ENCODE peak calls at places on chromosomes 5 and 9, in nine cellular contexts. One of them, this sample, is unnamed.

GRCh38 chr5:159133041-159133741 is 33.5 kb upstream of the EBF1 start:
- DNase-seq in upper lobe of right lung: no peak
- DNase-seq in adrenal gland: peak; percentile 29
- DNase-seq in CD8-positive, alpha-beta T cell: no peak
- DNase-seq in heart right ventricle: peak; percentile 16
- DNase-seq in ovary: peak; percentile 32
- DNase-seq in HepG2: peak; percentile 27
- DNase-seq in lower leg skin: peak; percentile 32
- DNase-seq in fibroblast of lung: peak; percentile 87
- DNase-seq in this sample: no peak

GRCh38 chr9:93205045-93205768 is 21.3 kb downstream of the WNK2 start:
- DNase-seq in upper lobe of right lung: peak; percentile 64
- DNase-seq in adrenal gland: peak; percentile 11
- DNase-seq in CD8-positive, alpha-beta T cell: no peak
- DNase-seq in heart right ventricle: peak; percentile 85
- DNase-seq in ovary: peak; percentile 35
- DNase-seq in HepG2: peak; percentile 48
- DNase-seq in lower leg skin: no peak
- DNase-seq in fibroblast of lung: no peak
- DNase-seq in this sample: no peak

GRCh38 chr5:76406014-76406413 is 2.9 kb downstream of the IQGAP2 start:
- DNase-seq in upper lobe of right lung: no peak
- DNase-seq in adrenal gland: no peak
- DNase-seq in CD8-positive, alpha-beta T cell: no peak
- DNase-seq in heart right ventricle: no peak
- DNase-seq in ovary: no peak
- DNase-seq in HepG2: no peak
- DNase-seq in lower leg skin: no peak
- DNase-seq in fibroblast of lung: no peak
- DNase-seq in this sample: no peak

GRCh38 chr9:34032631-34033030 is 16.1 kb downstream of the UBAP2 start:
- DNase-seq in upper lobe of right lung: peak; percentile 12
- DNase-seq in adrenal gland: no peak
- DNase-seq in CD8-positive, alpha-beta T cell: no peak
- DNase-seq in heart right ventricle: no peak
- DNase-seq in ovary: no peak
- DNase-seq in HepG2: no peak
- DNase-seq in lower leg skin: no peak
- DNase-seq in fibroblast of lung: no peak
- DNase-seq in this sample: no peak

GRCh38 chr9:92332577-92333287 is 7.0 kb downstream of the CENPP start:
- DNase-seq in upper lobe of right lung: no peak
- DNase-seq in adrenal gland: no peak
- DNase-seq in CD8-positive, alpha-beta T cell: no peak
- DNase-seq in heart right ventricle: peak; percentile 16
- DNase-seq in ovary: no peak
- DNase-seq in HepG2: no peak
- DNase-seq in lower leg skin: no peak
- DNase-seq in fibroblast of lung: peak; percentile 37
- DNase-seq in this sample: no peak

GRCh38 chr9:112193562-112194288 is 18.6 kb upstream of the SUSD1 start:
- DNase-seq in upper lobe of right lung: no peak
- DNase-seq in adrenal gland: no peak
- DNase-seq in CD8-positive, alpha-beta T cell: no peak
- DNase-seq in heart right ventricle: no peak
- DNase-seq in ovary: no peak
- DNase-seq in HepG2: no peak
- DNase-seq in lower leg skin: no peak
- DNase-seq in fibroblast of lung: no peak
- DNase-seq in this sample: no peak

GRCh38 chr9:106868565-106868964 is 5.6 kb downstream of the ZNF462 start:
- DNase-seq in upper lobe of right lung: no peak
- DNase-seq in adrenal gland: peak; percentile 69
- DNase-seq in CD8-positive, alpha-beta T cell: no peak
- DNase-seq in heart right ventricle: no peak
- DNase-seq in ovary: no peak
- DNase-seq in HepG2: no peak
- DNase-seq in lower leg skin: no peak
- DNase-seq in fibroblast of lung: peak; percentile 65
- DNase-seq in this sample: no peak

GRCh38 chr9:84667571-84668203 is 1.8 kb upstream of the NTRK2 start:
- DNase-seq in upper lobe of right lung: no peak
- DNase-seq in adrenal gland: no peak
- DNase-seq in CD8-positive, alpha-beta T cell: no peak
- DNase-seq in heart right ventricle: peak; percentile 5
- DNase-seq in ovary: peak; percentile 41
- DNase-seq in HepG2: no peak
- DNase-seq in lower leg skin: peak; percentile 30
- DNase-seq in fibroblast of lung: peak; percentile 26
- DNase-seq in this sample: peak; percentile 65

GRCh38 chr5:149005077-149005892 is 57.6 kb downstream of the SH3TC2 start:
- DNase-seq in upper lobe of right lung: no peak
- DNase-seq in adrenal gland: no peak
- DNase-seq in CD8-positive, alpha-beta T cell: no peak
- DNase-seq in heart right ventricle: no peak
- DNase-seq in ovary: no peak
- DNase-seq in HepG2: no peak
- DNase-seq in lower leg skin: no peak
- DNase-seq in fibroblast of lung: peak; percentile 52
- DNase-seq in this sample: no peak

GRCh38 chr5:69364850-69365249 is 4.5 kb downstream of the AK6 start:
- DNase-seq in upper lobe of right lung: no peak
- DNase-seq in adrenal gland: no peak
- DNase-seq in CD8-positive, alpha-beta T cell: no peak
- DNase-seq in heart right ventricle: no peak
- DNase-seq in ovary: no peak
- DNase-seq in HepG2: no peak
- DNase-seq in lower leg skin: no peak
- DNase-seq in fibroblast of lung: peak; percentile 3
- DNase-seq in this sample: no peak

GRCh38 chr5:69368458-69369368 is 607 bp downstream of the AK6 start:
- DNase-seq in upper lobe of right lung: no peak
- DNase-seq in adrenal gland: peak; percentile 5
- DNase-seq in CD8-positive, alpha-beta T cell: no peak
- DNase-seq in heart right ventricle: no peak
- DNase-seq in ovary: no peak
- DNase-seq in HepG2: peak; percentile 57
- DNase-seq in lower leg skin: no peak
- DNase-seq in fibroblast of lung: peak; percentile 56
- DNase-seq in this sample: no peak

GRCh38 chr5:69367697-69368279 is 1.5 kb downstream of the AK6 start:
- DNase-seq in upper lobe of right lung: no peak
- DNase-seq in adrenal gland: no peak
- DNase-seq in CD8-positive, alpha-beta T cell: no peak
- DNase-seq in heart right ventricle: no peak
- DNase-seq in ovary: no peak
- DNase-seq in HepG2: no peak
- DNase-seq in lower leg skin: no peak
- DNase-seq in fibroblast of lung: no peak
- DNase-seq in this sample: no peak

GRCh38 chr5:69360442-69360841 is 8.9 kb downstream of the AK6 start:
- DNase-seq in upper lobe of right lung: no peak
- DNase-seq in adrenal gland: no peak
- DNase-seq in CD8-positive, alpha-beta T cell: no peak
- DNase-seq in heart right ventricle: no peak
- DNase-seq in ovary: no peak
- DNase-seq in HepG2: no peak
- DNase-seq in lower leg skin: no peak
- DNase-seq in fibroblast of lung: no peak
- DNase-seq in this sample: no peak

GRCh38 chr5:69364414-69364813 is 4.9 kb downstream of the AK6 start:
- DNase-seq in upper lobe of right lung: no peak
- DNase-seq in adrenal gland: no peak
- DNase-seq in CD8-positive, alpha-beta T cell: no peak
- DNase-seq in heart right ventricle: no peak
- DNase-seq in ovary: no peak
- DNase-seq in HepG2: peak; percentile 29
- DNase-seq in lower leg skin: no peak
- DNase-seq in fibroblast of lung: peak; percentile 13
- DNase-seq in this sample: no peak
- TF ChIP-seq CTCF in upper lobe of right lung: no peak
- TF ChIP-seq CTCF in adrenal gland: peak; percentile 37
- TF ChIP-seq CTCF in CD8-positive, alpha-beta T cell: peak; percentile 49
- TF ChIP-seq CTCF in heart right ventricle: peak; percentile 12
- TF ChIP-seq CTCF in ovary: no peak
- TF ChIP-seq CTCF in HepG2: peak; percentile 10
- TF ChIP-seq CTCF in lower leg skin: no peak
- TF ChIP-seq CTCF in fibroblast of lung: peak; percentile 34
- TF ChIP-seq CTCF in this sample: peak; percentile 74

DNA sequence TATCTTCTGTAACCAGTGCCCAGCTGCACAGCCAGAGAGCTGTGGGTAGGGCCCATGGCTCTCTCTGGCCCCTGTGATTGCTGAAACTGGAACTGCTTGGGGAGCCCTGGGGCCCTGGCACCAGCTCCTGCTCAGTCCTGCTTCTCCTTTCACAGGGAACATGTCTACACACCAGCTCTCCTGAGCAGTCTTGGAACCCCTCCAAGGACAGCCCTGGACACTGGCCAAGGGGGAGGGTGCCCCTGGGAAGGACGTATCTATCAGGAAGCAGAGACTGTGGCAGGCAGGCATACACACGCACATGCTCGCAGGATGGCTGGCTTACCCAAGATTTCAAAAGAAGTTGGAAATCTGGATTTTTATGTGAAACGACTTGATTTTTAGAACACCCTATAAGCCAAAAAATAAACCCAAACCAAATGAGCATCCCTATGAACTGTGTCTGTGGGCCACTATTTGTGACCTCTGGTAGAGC is 8.8 kb upstream of the TRAF1 start:
- DNase-seq in upper lobe of right lung: peak; percentile 97
- DNase-seq in adrenal gland: peak; percentile 98
- DNase-seq in CD8-positive, alpha-beta T cell: no peak
- DNase-seq in heart right ventricle: peak; percentile 93
- DNase-seq in ovary: peak; percentile 98
- DNase-seq in HepG2: no peak
- DNase-seq in lower leg skin: peak; percentile 100
- DNase-seq in fibroblast of lung: peak; percentile 95
- DNase-seq in this sample: peak; percentile 21
- H3K4me3 ChIP-seq in upper lobe of right lung: no peak overlapping the region
- H3K4me3 ChIP-seq in adrenal gland: no peak overlapping the region
- H3K4me3 ChIP-seq in CD8-positive, alpha-beta T cell: no peak overlapping the region
- H3K4me3 ChIP-seq in heart right ventricle: no peak overlapping the region
- H3K4me3 ChIP-seq in ovary: no peak overlapping the region
- H3K4me3 ChIP-seq in HepG2: no peak overlapping the region
- H3K4me3 ChIP-seq in lower leg skin: no peak overlapping the region
- H3K4me3 ChIP-seq in fibroblast of lung: no peak overlapping the region
- H3K4me3 ChIP-seq in this sample: no peak overlapping the region

GRCh38 chr5:153158608-153159007 is 331.9 kb upstream of the GRIA1 start:
- DNase-seq in upper lobe of right lung: no peak
- DNase-seq in adrenal gland: no peak
- DNase-seq in CD8-positive, alpha-beta T cell: no peak
- DNase-seq in heart right ventricle: no peak
- DNase-seq in ovary: no peak
- DNase-seq in HepG2: no peak
- DNase-seq in lower leg skin: no peak
- DNase-seq in fibroblast of lung: no peak
- DNase-seq in this sample: no peak
- TF ChIP-seq CTCF in upper lobe of right lung: no peak
- TF ChIP-seq CTCF in adrenal gland: no peak
- TF ChIP-seq CTCF in CD8-positive, alpha-beta T cell: no peak
- TF ChIP-seq CTCF in heart right ventricle: no peak
- TF ChIP-seq CTCF in ovary: no peak
- TF ChIP-seq CTCF in HepG2: no peak
- TF ChIP-seq CTCF in lower leg skin: no peak
- TF ChIP-seq CTCF in fibroblast of lung: no peak
- TF ChIP-seq CTCF in this sample: no peak

DNA sequence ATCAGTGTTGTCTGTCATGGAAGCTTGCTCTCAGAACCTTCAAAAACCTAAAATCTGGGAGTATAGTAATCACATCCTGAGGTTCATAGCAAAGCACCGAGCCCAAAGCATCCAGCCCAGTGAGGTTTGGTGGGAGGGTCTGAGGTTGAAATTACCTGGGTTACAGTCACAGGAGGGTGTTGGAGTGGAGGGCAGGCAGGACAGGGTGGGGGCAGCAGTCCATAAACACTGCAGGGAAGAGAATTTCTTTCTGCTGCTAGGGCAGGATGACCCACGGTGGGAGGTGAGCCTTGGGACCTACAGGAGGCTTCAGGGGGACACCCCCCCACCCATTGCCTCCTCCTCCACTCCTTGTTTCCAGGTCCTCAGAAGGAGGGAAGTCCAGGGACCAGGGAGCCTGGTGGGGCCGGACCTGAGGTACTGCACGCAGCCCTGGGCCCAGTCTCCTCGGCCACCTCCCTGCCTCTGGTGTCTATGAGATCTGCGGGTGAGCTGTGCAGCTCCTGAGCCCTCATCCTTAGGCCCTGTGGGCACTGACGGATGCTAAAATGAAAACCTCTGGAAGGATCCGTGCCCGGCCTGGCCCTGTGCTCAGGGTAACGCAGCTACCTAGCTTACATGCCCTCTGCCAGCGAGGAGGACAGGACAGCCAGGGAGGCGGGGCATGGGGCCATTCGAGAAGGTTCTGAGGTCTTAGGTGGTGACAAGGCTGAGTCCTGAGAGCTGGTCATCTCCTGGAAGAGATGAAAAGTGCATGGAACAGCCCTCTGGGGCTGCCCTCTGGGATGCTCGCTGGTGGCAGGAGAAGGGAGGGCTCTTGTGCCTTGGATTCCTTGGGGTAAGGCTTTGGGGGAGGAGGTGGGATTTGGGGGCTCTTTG is 1.8 kb upstream of the ADCY2 start:
- DNase-seq in upper lobe of right lung: no peak
- DNase-seq in adrenal gland: no peak
- DNase-seq in CD8-positive, alpha-beta T cell: no peak
- DNase-seq in heart right ventricle: no peak
- DNase-seq in ovary: peak; percentile 21
- DNase-seq in HepG2: no peak
- DNase-seq in lower leg skin: no peak
- DNase-seq in fibroblast of lung: no peak
- DNase-seq in this sample: peak; percentile 81
- H3K4me3 ChIP-seq in upper lobe of right lung: no peak overlapping the region
- H3K4me3 ChIP-seq in adrenal gland: no peak overlapping the region
- H3K4me3 ChIP-seq in CD8-positive, alpha-beta T cell: no peak overlapping the region
- H3K4me3 ChIP-seq in heart right ventricle: no peak overlapping the region
- H3K4me3 ChIP-seq in ovary: no peak overlapping the region
- H3K4me3 ChIP-seq in HepG2: no peak overlapping the region
- H3K4me3 ChIP-seq in lower leg skin: no peak overlapping the region
- H3K4me3 ChIP-seq in fibroblast of lung: no peak overlapping the region
- H3K4me3 ChIP-seq in this sample: peak overlapping the region; percentile 79